ENCODE peak calls at places on chromosome 5, in eight cellular contexts. F is endodermal cell, L is lung, S is tibial artery, V is heart left ventricle, E is fibroblast of lung, K is gastrocnemius medialis, B is uterus. T is an unnamed sample.

GRCh38 chr5:56816546-56817081 is 1.3 kb downstream of the MAP3K1 start:
- DNase-seq in F (peak; percentile 86), L (peak; percentile 50), S (peak; percentile 73), V (peak; percentile 50), E (peak; percentile 70), K (peak; percentile 24), B (peak; percentile 36), T (no peak)

GRCh38 chr5:170861855-170862766 is at the start of gene RANBP17:
- DNase-seq in F (peak; percentile 95), L (peak; percentile 65), S (no peak), V (peak; percentile 41), E (peak; percentile 73), K (no peak), B (peak; percentile 19), T (no peak)

GRCh38 chr5:145943674-145944121 is 7.3 kb downstream of the SH3RF2 start:
- DNase-seq in F (no peak), L (peak; percentile 69), S (no peak), V (no peak), E (peak; percentile 55), K (peak; percentile 46), B (no peak), T (no peak)

GRCh38 chr5:123819401-123819800 is 307.4 kb downstream of the CSNK1G3 start:
- DNase-seq in F (no peak), L (no peak), S (no peak), V (no peak), E (no peak), K (no peak), B (no peak), T (no peak)

GRCh38 chr5:96931605-96932004 is 4.3 kb upstream of the LNPEP start:
- DNase-seq in F (no peak), L (no peak), S (no peak), V (no peak), E (no peak), K (no peak), B (no peak), T (no peak)

GRCh38 chr5:55994502-55994997 is at the start of gene IL6ST:
- DNase-seq in F (no peak), L (peak; percentile 74), S (no peak), V (no peak), E (peak; percentile 75), K (no peak), B (no peak), T (peak; percentile 44)

GRCh38 chr5:84383816-84384603 is 670 bp downstream of the EDIL3 start:
- DNase-seq in F (peak; percentile 91), L (no peak), S (peak; percentile 74), V (peak; percentile 23), E (peak; percentile 71), K (no peak), B (peak; percentile 28), T (peak; percentile 5)

GRCh38 chr5:35922468-35922867 is 16.0 kb downstream of the CAPSL start:
- DNase-seq in F (no peak), L (no peak), S (no peak), V (no peak), E (no peak), K (no peak), B (no peak), T (no peak)

GRCh38 chr5:86095106-86095505 is 522.6 kb upstream of the COX7C start:
- DNase-seq in F (no peak), L (no peak), S (no peak), V (no peak), E (no peak), K (no peak), B (no peak), T (no peak)

GRCh38 chr5:111667128-111667756 is 89.8 kb downstream of the NREP start:
- DNase-seq in F (no peak), L (no peak), S (no peak), V (no peak), E (no peak), K (no peak), B (no peak), T (no peak)

GRCh38 chr5:55633574-55634203 is 78.4 kb downstream of the SLC38A9 start:
- DNase-seq in F (no peak), L (peak; percentile 45), S (no peak), V (peak; percentile 52), E (peak; percentile 88), K (peak; percentile 86), B (no peak), T (no peak)

GRCh38 chr5:82072138-82072537 is 100.3 kb downstream of the ATG10 start:
- DNase-seq in F (no peak), L (no peak), S (no peak), V (no peak), E (no peak), K (no peak), B (no peak), T (no peak)

GRCh38 chr5:125410501-125411162 is 664.2 kb upstream of the ZNF608 start:
- DNase-seq in F (no peak), L (no peak), S (no peak), V (no peak), E (peak; percentile 90), K (no peak), B (no peak), T (no peak)

GRCh38 chr5:21654-22233 is 70.2 kb upstream of the PLEKHG4B start:
- DNase-seq in F (no peak), L (no peak), S (no peak), V (no peak), E (peak; percentile 14), K (no peak), B (no peak), T (no peak)

DNA sequence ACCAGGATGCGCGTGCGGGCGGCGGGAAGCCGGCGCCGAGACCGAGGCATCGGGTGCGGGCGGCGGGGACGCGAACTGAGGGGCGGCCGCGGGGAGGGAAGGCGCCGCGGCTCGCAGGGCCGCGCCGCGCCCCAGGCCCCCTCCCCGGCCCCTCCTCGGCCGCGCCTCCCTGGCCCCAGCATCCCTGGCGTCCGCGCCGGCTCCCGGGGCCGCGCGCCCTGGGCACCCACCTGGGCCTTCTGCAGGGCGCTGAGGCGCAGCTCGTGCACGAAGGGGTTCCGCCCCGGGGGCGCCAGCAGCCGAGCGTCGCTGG is 324 bp downstream of the LPCAT1 start:
- DNase-seq in F (no peak), L (no peak), S (no peak), V (no peak), E (no peak), K (no peak), B (no peak), T (no peak)
- H3K4me1 ChIP-seq in F (peaks cover 6% of the 10 kb centered on the region), L (peaks cover 16% of the 10 kb centered on the region), S (peaks cover 26% of the 10 kb centered on the region), V (no peaks in the 10 kb centered on the region), E (peaks cover 10% of the 10 kb centered on the region), K (peaks cover 10% of the 10 kb centered on the region), B (no peaks in the 10 kb centered on the region), T (peaks cover 24% of the 10 kb centered on the region)

GRCh38 chr5:77312411-77312810 is 101.9 kb downstream of the PDE8B start:
- DNase-seq in F (no peak), L (no peak), S (no peak), V (no peak), E (peak; percentile 18), K (no peak), B (no peak), T (no peak)
- H3K4me1 ChIP-seq in F (no peaks in the 10 kb centered on the region), L (peaks cover 3% of the 10 kb centered on the region), S (no peaks in the 10 kb centered on the region), V (no peaks in the 10 kb centered on the region), E (peaks cover 2% of the 10 kb centered on the region), K (no peaks in the 10 kb centered on the region), B (peaks cover 5% of the 10 kb centered on the region), T (no peaks in the 10 kb centered on the region)

GRCh38 chr5:134075102-134075501 is 39.4 kb upstream of the TCF7 start:
- DNase-seq in F (no peak), L (no peak), S (no peak), V (no peak), E (no peak), K (no peak), B (no peak), T (no peak)
- H3K4me1 ChIP-seq in F (no peaks in the 10 kb centered on the region), L (peaks cover 6% of the 10 kb centered on the region), S (peaks cover 10% of the 10 kb centered on the region), V (no peaks in the 10 kb centered on the region), E (no peaks in the 10 kb centered on the region), K (peaks cover 5% of the 10 kb centered on the region), B (no peaks in the 10 kb centered on the region), T (peaks cover 10% of the 10 kb centered on the region)

GRCh38 chr5:157547909-157548512 is 27.6 kb downstream of the ADAM19 start:
- DNase-seq in F (no peak), L (no peak), S (no peak), V (no peak), E (no peak), K (no peak), B (no peak), T (no peak)

GRCh38 chr5:157549954-157550549 is 25.5 kb downstream of the ADAM19 start:
- DNase-seq in F (no peak), L (no peak), S (no peak), V (no peak), E (peak; percentile 56), K (no peak), B (no peak), T (no peak)

GRCh38 chr5:157550668-157551067 is 24.9 kb downstream of the ADAM19 start:
- DNase-seq in F (no peak), L (no peak), S (no peak), V (no peak), E (no peak), K (no peak), B (no peak), T (no peak)

GRCh38 chr5:157549283-157549629 is 26.3 kb downstream of the ADAM19 start:
- DNase-seq in F (no peak), L (no peak), S (no peak), V (no peak), E (peak; percentile 86), K (no peak), B (no peak), T (no peak)

GRCh38 chr5:157548513-157549282 is 26.9 kb downstream of the ADAM19 start:
- DNase-seq in F (no peak), L (no peak), S (no peak), V (no peak), E (peak; percentile 93), K (peak; percentile 62), B (no peak), T (no peak)
- H3K4me1 ChIP-seq in F (peaks cover 40% of the 10 kb centered on the region), L (peaks cover 14% of the 10 kb centered on the region), S (peaks cover 23% of the 10 kb centered on the region), V (no peaks in the 10 kb centered on the region), E (peaks cover 49% of the 10 kb centered on the region), K (peaks cover 31% of the 10 kb centered on the region), B (no peaks in the 10 kb centered on the region), T (peaks cover 60% of the 10 kb centered on the region)

GRCh38 chr5:128092144-128092543 is 8.6 kb downstream of the SLC12A2 start:
- DNase-seq in F (no peak), L (no peak), S (no peak), V (no peak), E (no peak), K (no peak), B (no peak), T (no peak)
- H3K4me1 ChIP-seq in F (no peaks in the 10 kb centered on the region), L (no peaks in the 10 kb centered on the region), S (no peaks in the 10 kb centered on the region), V (no peaks in the 10 kb centered on the region), E (no peaks in the 10 kb centered on the region), K (peaks cover 26% of the 10 kb centered on the region), B (no peaks in the 10 kb centered on the region), T (no peaks in the 10 kb centered on the region)